ENCODE peak calls at places on chromosomes 16 and 17, in nine cellular contexts. I is AML-193, H is RCC 7860, X is cardiac muscle cell, R is neuronal stem cell, Q is activated gamma-delta T cell, V is ovary, P is activated T-cell treated with anti-CD3 and anti-CD28 coated beads for 1 hour, Y is substantia nigra. O is an unnamed sample.

GRCh38 chr17:4144411-4144747 is 1.4 kb downstream of the CYB5D2 start:
- DNase-seq in I (no peak), H (no peak), X (no peak), R (no peak), Q (no peak), V (no peak), P (no peak), Y (no peak), O (no peak)

GRCh38 chr16:50244504-50245416 is 21.6 kb upstream of the ADCY7 start:
- DNase-seq in I (no peak), H (no peak), X (no peak), R (no peak), Q (no peak), V (peak; percentile 75), P (no peak), Y (no peak), O (peak; percentile 52)

GRCh38 chr16:8816967-8817662 is 19.5 kb downstream of the PMM2 start:
- DNase-seq in I (no peak), H (no peak), X (no peak), R (no peak), Q (no peak), V (no peak), P (no peak), Y (no peak), O (no peak)

GRCh38 chr17:33291248-33292183 is 1.6 kb downstream of the ASIC2 start:
- DNase-seq in I (no peak), H (no peak), X (peak; percentile 41), R (peak; percentile 48), Q (no peak), V (no peak), P (no peak), Y (no peak), O (no peak)

GRCh38 chr16:85328665-85329058 is 216.4 kb upstream of the CIBAR2 start:
- DNase-seq in I (no peak), H (no peak), X (peak; percentile 60), R (no peak), Q (no peak), V (no peak), P (no peak), Y (no peak), O (no peak)

GRCh38 chr17:63450551-63450950 is 4.4 kb upstream of the CYB561 start:
- DNase-seq in I (no peak), H (peak; percentile 39), X (no peak), R (no peak), Q (no peak), V (no peak), P (no peak), Y (no peak), O (no peak)

GRCh38 chr17:45948498-45948880 is 50.6 kb upstream of the STH start:
- DNase-seq in I (no peak), H (peak; percentile 6), X (no peak), R (no peak), Q (no peak), V (no peak), P (no peak), Y (no peak), O (no peak)

GRCh38 chr16:88560722-88561484 is 9.3 kb upstream of the ZC3H18 start:
- DNase-seq in I (peak; percentile 1), H (no peak), X (peak; percentile 76), R (peak; percentile 46), Q (no peak), V (no peak), P (no peak), Y (no peak), O (no peak)

GRCh38 chr17:15914400-15915165 is 30.3 kb upstream of the ADORA2B start:
- DNase-seq in I (no peak), H (no peak), X (no peak), R (no peak), Q (no peak), V (no peak), P (no peak), Y (no peak), O (no peak)

GRCh38 chr17:45172541-45173286 is 11.0 kb downstream of the HEXIM2 start:
- DNase-seq in I (peak; percentile 32), H (peak; percentile 85), X (no peak), R (no peak), Q (no peak), V (peak; percentile 49), P (peak; percentile 38), Y (peak; percentile 84), O (peak; percentile 82)

GRCh38 chr16:48720266-48720665 is 110.3 kb upstream of the N4BP1 start:
- DNase-seq in I (no peak), H (no peak), X (peak; percentile 79), R (peak; percentile 67), Q (no peak), V (no peak), P (no peak), Y (no peak), O (no peak)

GRCh38 chr16:51960931-51961330 is 586.0 kb downstream of the TOX3 start:
- DNase-seq in I (no peak), H (no peak), X (no peak), R (peak; percentile 50), Q (no peak), V (no peak), P (no peak), Y (no peak), O (no peak)

GRCh38 chr17:83145831-83146230 is 66.4 kb downstream of the METRNL start:
- DNase-seq in I (no peak), H (no peak), X (no peak), R (no peak), Q (no peak), V (no peak), P (no peak), Y (no peak), O (peak; percentile 48)

GRCh38 chr16:81720973-81721907 is 57.9 kb upstream of the PLCG2 start:
- DNase-seq in I (peak; percentile 46), H (no peak), X (no peak), R (no peak), Q (no peak), V (no peak), P (no peak), Y (no peak), O (no peak)

GRCh38 chr16:89646906-89647305 is 10.6 kb downstream of the CHMP1A start:
- DNase-seq in I (no peak), H (no peak), X (no peak), R (no peak), Q (no peak), V (no peak), P (no peak), Y (no peak), O (no peak)

GRCh38 chr16:17538942-17539341 is 68.2 kb upstream of the XYLT1 start:
- DNase-seq in I (no peak), H (no peak), X (no peak), R (no peak), Q (no peak), V (no peak), P (no peak), Y (no peak), O (no peak)

GRCh38 chr16:73193464-73193863 is 145.5 kb upstream of the ZFHX3 start:
- DNase-seq in I (no peak), H (no peak), X (no peak), R (no peak), Q (no peak), V (no peak), P (no peak), Y (no peak), O (no peak)

GRCh38 chr17:78432929-78433727 is 54.7 kb downstream of the PGS1 start:
- DNase-seq in I (no peak), H (no peak), X (no peak), R (no peak), Q (no peak), V (no peak), P (no peak), Y (no peak), O (no peak)

O was measured in sciatic nerve.